ENCODE peak calls at places on chromosomes 12 and 14, in five cellular contexts. M is hepatocyte, X is RWPE1, U is mesothelial cell of epicardium, C is activated gamma-delta T cell treated with Interleukin-2 at 50 U/mL for 16 hours. E is an unnamed sample.

GRCh38 chr14:64788706-64789105 is 84.5 kb downstream of the PLEKHG3 start:
- DNase-seq in M (peak), X (peak), U (no peak), C (no peak), E (peak)

GRCh38 chr12:55974308-55974724 is 438 bp downstream of the RAB5B start:
- DNase-seq in M (peak), X (peak), U (no peak), C (no peak), E (peak)

GRCh38 chr14:49546766-49547165 is 39.4 kb downstream of the RPS29 start:
- DNase-seq in M (no peak), X (no peak), U (no peak), C (no peak), E (no peak)

GRCh38 chr12:2110841-2111566 is 58.2 kb downstream of the CACNA1C start:
- DNase-seq in M (no peak), X (no peak), U (no peak), C (no peak), E (no peak)

GRCh38 chr12:109734219-109735000 is 20.8 kb downstream of the FAM222A start:
- DNase-seq in M (no peak), X (no peak), U (peak), C (peak), E (no peak)

GRCh38 chr14:94395900-94396574 is 7.6 kb upstream of the SERPINA1 start:
- DNase-seq in M (peak), X (no peak), U (no peak), C (no peak), E (no peak)

GRCh38 chr12:68824597-68825250 is 16.7 kb downstream of the MDM2 start:
- DNase-seq in M (no peak), X (no peak), U (no peak), C (no peak), E (no peak)

GRCh38 chr12:100733817-100734593 is 60.6 kb upstream of the ANO4 start:
- DNase-seq in M (peak), X (no peak), U (no peak), C (no peak), E (peak)

GRCh38 chr12:91249059-91250055 is 66.7 kb upstream of the DCN start:
- DNase-seq in M (no peak), X (no peak), U (no peak), C (no peak), E (no peak)

GRCh38 chr12:47964102-47964723 is 817 bp downstream of the TMEM106C start:
- DNase-seq in M (peak), X (no peak), U (no peak), C (no peak), E (no peak)

GRCh38 chr12:94186461-94187237 is 38.3 kb downstream of the PLXNC1 start:
- DNase-seq in M (peak), X (no peak), U (peak), C (no peak), E (peak)

GRCh38 chr14:90061849-90062794 is at the start of gene KCNK13:
- DNase-seq in M (peak), X (peak), U (no peak), C (no peak), E (peak)

GRCh38 chr12:25811656-25812126 is 146.8 kb upstream of the RASSF8 start:
- DNase-seq in M (peak), X (no peak), U (no peak), C (no peak), E (no peak)

GRCh38 chr12:117400912-117401311 is 39.5 kb upstream of the NOS1 start:
- DNase-seq in M (no peak), X (no peak), U (no peak), C (no peak), E (no peak)

GRCh38 chr14:93974299-93974698 is 2.1 kb downstream of the ASB2 start:
- DNase-seq in M (no peak), X (no peak), U (no peak), C (no peak), E (no peak)

GRCh38 chr12:78062781-78063180 is 232.1 kb downstream of the NAV3 start:
- DNase-seq in M (peak), X (no peak), U (no peak), C (no peak), E (peak)

GRCh38 chr12:105580841-105581352 is 250.4 kb downstream of the C12orf75 start:
- DNase-seq in M (no peak), X (no peak), U (no peak), C (no peak), E (no peak)

GRCh38 chr12:100141666-100141997 is 1.0 kb downstream of the BLTP3B start:
- DNase-seq in M (peak), X (peak), U (no peak), C (no peak), E (peak)

GRCh38 chr12:101772019-101772774 is 32.9 kb upstream of the SYCP3 start:
- DNase-seq in M (no peak), X (no peak), U (no peak), C (no peak), E (no peak)

GRCh38 chr14:39717000-39717399 is 284.8 kb upstream of the FBXO33 start:
- DNase-seq in M (no peak), X (no peak), U (no peak), C (no peak), E (no peak)

GRCh38 chr12:102659200-102659911 is 179.0 kb upstream of the IGF1 start:
- DNase-seq in M (no peak), X (no peak), U (no peak), C (no peak), E (no peak)

GRCh38 chr14:58501214-58501816 is 73.8 kb downstream of the KIAA0586 start:
- DNase-seq in M (peak), X (peak), U (no peak), C (peak), E (peak)

GRCh38 chr12:115257791-115258190 is 573.8 kb upstream of the TBX3 start:
- DNase-seq in M (no peak), X (peak), U (no peak), C (no peak), E (no peak)

GRCh38 chr12:3869860-3870259 is 3.3 kb downstream of the PARP11 start:
- DNase-seq in M (no peak), X (no peak), U (no peak), C (no peak), E (no peak)

GRCh38 chr12:95956557-95957145 is 13.5 kb downstream of the AMDHD1 start:
- DNase-seq in M (no peak), X (no peak), U (no peak), C (no peak), E (no peak)

GRCh38 chr12:68805592-68806120 is 2.3 kb upstream of the MDM2 start:
- DNase-seq in M (no peak), X (peak), U (no peak), C (no peak), E (no peak)

GRCh38 chr12:92786045-92786444 is 83.3 kb downstream of the PLEKHG7 start:
- DNase-seq in M (no peak), X (no peak), U (no peak), C (no peak), E (peak)

GRCh38 chr14:105152794-105153241 is 15.8 kb downstream of the JAG2 start:
- DNase-seq in M (no peak), X (no peak), U (no peak), C (no peak), E (no peak)

GRCh38 chr12:47156167-47156736 is 76.5 kb upstream of the AMIGO2 start:
- DNase-seq in M (no peak), X (no peak), U (no peak), C (no peak), E (no peak)

GRCh38 chr14:26598672-26599131 is 869 bp upstream of the NOVA1 start:
- DNase-seq in M (no peak), X (no peak), U (no peak), C (no peak), E (no peak)